ENCODE peak calls at places on chromosomes 6 and 20, in four cellular contexts. L is pancreas, U is choroid plexus epithelial cell, C is HCT116. T is an unnamed sample.

GRCh38 chr6:16472349-16473069 is 234.1 kb downstream of the GMPR start:
- DNase-seq in L (no peak), U (peak), C (no peak), T (no peak)

GRCh38 chr6:155311583-155311982 is 2.7 kb downstream of the TFB1M start:
- DNase-seq in L (no peak), U (no peak), C (no peak), T (no peak)

GRCh38 chr20:25223765-25224720 is 23.8 kb upstream of the PYGB start:
- DNase-seq in L (no peak), U (no peak), C (no peak), T (no peak)

GRCh38 chr6:64520050-64520449 is 884.4 kb downstream of the PHF3 start:
- DNase-seq in L (no peak), U (peak), C (no peak), T (no peak)

GRCh38 chr6:40299666-40300065 is 287.5 kb downstream of the LRFN2 start:
- DNase-seq in L (no peak), U (no peak), C (no peak), T (no peak)

GRCh38 chr20:63695419-63696310 is 787 bp upstream of the TNFRSF6B start:
- DNase-seq in L (peak), U (no peak), C (no peak), T (no peak)

GRCh38 chr6:1735239-1735803 is 125.6 kb downstream of the FOXC1 start:
- DNase-seq in L (no peak), U (no peak), C (no peak), T (no peak)

GRCh38 chr6:167735498-167736201 is 91.1 kb upstream of the AFDN start:
- DNase-seq in L (no peak), U (peak), C (no peak), T (no peak)

GRCh38 chr6:71294121-71294523 is 5.5 kb downstream of the OGFRL1 start:
- DNase-seq in L (no peak), U (peak), C (no peak), T (no peak)

GRCh38 chr6:85081102-85081501 is 316.7 kb upstream of the TBX18 start:
- DNase-seq in L (no peak), U (no peak), C (no peak), T (no peak)

GRCh38 chr6:52499681-52500239 is 77.1 kb downstream of the TRAM2 start:
- DNase-seq in L (no peak), U (no peak), C (no peak), T (no peak)

GRCh38 chr6:117396228-117396627 is 29.5 kb downstream of the ROS1 start:
- DNase-seq in L (no peak), U (no peak), C (no peak), T (no peak)

GRCh38 chr6:160048471-160048870 is 73.1 kb upstream of the SLC22A1 start:
- DNase-seq in L (no peak), U (no peak), C (no peak), T (no peak)

GRCh38 chr6:48597951-48598350 is 487.0 kb upstream of the PTCHD4 start:
- DNase-seq in L (no peak), U (peak), C (no peak), T (no peak)

DNA sequence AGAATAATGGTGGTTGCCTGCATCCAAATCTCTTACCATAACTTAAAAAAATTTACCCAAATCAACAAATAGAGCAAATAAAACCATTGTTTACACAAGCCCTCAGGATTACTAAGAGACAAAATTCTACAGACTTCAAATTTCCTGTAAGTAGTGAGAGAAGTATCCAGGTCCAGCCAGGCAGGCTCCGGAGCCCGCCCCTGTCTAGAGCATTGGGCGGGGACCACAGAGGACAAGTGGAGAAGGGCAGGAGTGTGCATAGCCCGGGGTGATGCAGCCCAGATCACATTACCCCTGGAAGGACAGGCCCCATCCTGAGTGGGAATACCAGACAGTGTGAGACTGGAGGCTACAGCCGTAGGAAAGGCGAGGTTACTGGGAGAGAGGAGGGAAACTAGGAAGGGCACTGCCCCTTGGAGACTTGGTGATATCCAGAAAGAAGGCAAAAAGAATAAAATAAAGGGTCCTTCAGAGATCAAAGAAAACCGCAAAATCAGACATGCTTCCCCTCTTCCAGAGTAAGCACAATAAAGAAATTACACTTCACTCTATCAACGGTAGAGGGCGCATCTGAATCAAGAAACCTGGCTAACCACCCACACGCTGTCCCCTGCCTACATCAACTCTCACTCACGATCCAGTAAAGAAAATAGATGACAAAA is 26.6 kb downstream of the RIN2 start:
- DNase-seq in L (no peak), U (peak), C (peak), T (peak)
- H3K4me3 ChIP-seq in L (no peak), U (no peak), C (no peak), T (no peak)

DNA sequence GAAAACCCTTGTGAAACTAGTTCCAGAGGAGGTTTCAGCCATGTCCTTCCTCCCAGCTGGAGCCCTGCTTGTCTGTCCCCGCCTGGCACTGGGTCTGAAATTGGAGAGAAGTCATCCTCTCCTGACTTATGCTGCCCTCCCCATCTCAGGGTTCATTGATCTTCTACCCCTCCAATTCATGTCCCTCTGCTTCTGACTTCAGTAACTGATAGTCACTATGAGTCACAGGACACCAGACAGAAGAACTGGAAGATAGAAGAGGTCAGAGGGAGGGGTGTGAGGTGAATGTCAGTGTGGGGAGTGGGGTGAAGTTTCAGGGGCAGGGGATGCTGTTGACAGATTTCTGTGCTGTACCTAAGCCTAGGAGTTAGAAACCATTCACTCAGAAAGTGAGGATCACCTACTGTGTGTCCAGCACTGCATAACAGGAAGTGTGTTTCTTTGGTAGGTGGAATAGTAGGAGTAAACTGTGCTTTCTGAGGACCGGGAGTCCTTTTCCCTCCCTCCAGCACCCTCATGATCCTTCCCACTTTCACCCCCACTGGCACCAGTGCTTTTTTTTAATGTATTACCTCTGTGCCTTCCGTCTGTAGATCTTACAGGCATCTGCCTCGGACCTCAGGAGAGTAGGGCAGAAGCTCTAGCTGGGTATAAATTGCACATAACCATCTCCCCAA is 627 bp upstream of the RPP21 start:
- DNase-seq in L (no peak), U (no peak), C (no peak), T (no peak)
- H3K4me3 ChIP-seq in L (peak), U (peak), C (peak), T (peak)

GRCh38 chr20:21127201-21127981 is 1.5 kb downstream of the KIZ start:
- DNase-seq in L (no peak), U (no peak), C (no peak), T (no peak)
- H3K4me3 ChIP-seq in L (peak), U (no peak), C (no peak), T (no peak)

DNA sequence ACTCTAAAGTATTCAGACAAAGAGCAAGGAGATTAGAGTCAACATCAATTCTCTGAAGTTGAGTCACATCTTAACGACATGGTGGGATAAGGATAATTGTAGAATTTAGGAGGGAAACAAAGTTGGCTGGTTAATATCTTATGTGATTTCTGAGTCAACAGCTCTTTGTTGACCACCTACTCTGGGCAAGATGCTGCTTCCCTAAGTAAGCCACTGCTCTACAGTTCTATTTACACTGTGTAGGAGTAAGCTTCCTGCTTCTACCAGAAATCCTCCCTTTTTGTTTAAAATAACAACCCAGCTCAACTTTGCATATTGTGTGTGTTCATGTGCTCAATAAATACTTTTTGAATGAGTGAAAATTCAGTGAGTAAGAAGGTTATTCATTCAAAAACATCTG is 3.1 kb downstream of the HS3ST5 start:
- DNase-seq in L (no peak), U (no peak), C (no peak), T (no peak)
- H3K4me3 ChIP-seq in L (no peak), U (no peak), C (no peak), T (no peak)

GRCh38 chr6:131574133-131574532 is 1.1 kb downstream of the ARG1 start:
- DNase-seq in L (no peak), U (peak), C (no peak), T (peak)

GRCh38 chr6:131574686-131575085 is 1.7 kb downstream of the ARG1 start:
- DNase-seq in L (no peak), U (no peak), C (no peak), T (no peak)

GRCh38 chr6:131575834-131576478 is 2.9 kb downstream of the ARG1 start:
- DNase-seq in L (no peak), U (no peak), C (no peak), T (no peak)

GRCh38 chr6:131572686-131573415 is at the start of gene ARG1:
- DNase-seq in L (no peak), U (no peak), C (no peak), T (no peak)
- H3K4me3 ChIP-seq in L (no peak), U (no peak), C (no peak), T (no peak)

DNA sequence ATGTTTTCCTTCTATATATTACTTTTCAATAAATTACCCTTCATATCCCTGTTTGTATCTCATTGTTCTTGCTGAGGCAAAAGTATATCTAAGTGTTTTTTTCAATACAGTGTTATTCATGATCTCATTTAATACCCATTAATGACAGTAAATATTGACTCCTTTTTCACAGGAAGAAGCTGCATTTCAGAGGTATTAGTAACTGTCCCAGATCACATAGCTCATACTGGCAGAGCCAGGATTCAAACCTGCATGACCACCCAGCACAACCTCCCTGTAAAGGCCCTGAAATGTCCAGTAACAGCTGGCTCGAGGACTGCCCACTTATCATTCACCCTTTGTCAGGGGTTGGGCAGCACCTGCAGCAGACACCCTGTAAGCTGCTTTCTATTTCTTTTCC is 841.9 kb upstream of the GJE1 start:
- DNase-seq in L (no peak), U (no peak), C (no peak), T (no peak)
- H3K4me3 ChIP-seq in L (no peak), U (no peak), C (no peak), T (no peak)

T was measured in LNCaP clone FGC.